ENCODE peak calls at places on chromosomes 1 and 21, in five cellular contexts. M is transverse colon, Z is SJSA1, E is hepatocyte, C is lower lobe of right lung. X is an unnamed sample. For H3K36me3 and H3K9me3, the result is how much of the 10 kb centered on the place peaks cover.

GRCh38 chr1:109877320-109877771 is 33.3 kb upstream of the CSF1 start:
- DNase-seq in C (peak), M (peak), E (peak), Z (peak), X (peak)

GRCh38 chr1:99297923-99298322 is 33.6 kb downstream of the PLPPR4 start:
- DNase-seq in C (no peak), Z (no peak), E (no peak), M (no peak), X (no peak)

GRCh38 chr1:1419363-1419811 is 1.7 kb downstream of the ANKRD65 start:
- DNase-seq in Z (no peak), M (no peak), E (no peak), C (no peak), X (no peak)

GRCh38 chr1:230002164-230002803 is 64.8 kb upstream of the GALNT2 start:
- DNase-seq in C (no peak), Z (no peak), M (peak), E (no peak), X (peak)

GRCh38 chr1:27554777-27555699 is 48.9 kb downstream of the AHDC1 start:
- DNase-seq in M (no peak), Z (no peak), C (no peak), E (no peak), X (no peak)

GRCh38 chr1:116111196-116112021 is at the start of gene MAB21L3:
- DNase-seq in E (peak), C (no peak), Z (no peak), M (peak), X (no peak)

GRCh38 chr1:117573386-117574040 is 32.3 kb upstream of the TENT5C start:
- DNase-seq in Z (peak), C (no peak), E (peak), M (peak), X (peak)

GRCh38 chr1:10122926-10123325 is 87.4 kb upstream of the KIF1B start:
- DNase-seq in E (no peak), C (no peak), M (peak), Z (peak), X (no peak)

GRCh38 chr1:160046494-160047115 is 14.8 kb upstream of the PIGM start:
- DNase-seq in Z (no peak), M (peak), E (peak), C (no peak), X (peak)

GRCh38 chr1:47576758-47577115 is 138.9 kb downstream of the FOXD2 start:
- DNase-seq in E (no peak), M (no peak), Z (no peak), C (no peak), X (no peak)

GRCh38 chr1:55070765-55071164 is 31.4 kb downstream of the PCSK9 start:
- DNase-seq in C (no peak), E (no peak), M (no peak), Z (no peak), X (peak)

GRCh38 chr1:55071477-55071876 is 32.1 kb downstream of the PCSK9 start:
- DNase-seq in M (no peak), Z (no peak), C (no peak), E (peak), X (peak)

GRCh38 chr1:55069280-55069679 is 29.9 kb downstream of the PCSK9 start:
- DNase-seq in C (no peak), Z (no peak), E (no peak), M (no peak), X (peak)

GRCh38 chr1:55067914-55068313 is 28.6 kb downstream of the PCSK9 start:
- DNase-seq in C (no peak), E (no peak), Z (no peak), M (no peak), X (no peak)

GRCh38 chr1:55070291-55070690 is 30.9 kb downstream of the PCSK9 start:
- DNase-seq in M (no peak), C (no peak), E (no peak), Z (no peak), X (no peak)
- H3K36me3 ChIP-seq in M (under half), C (half or more), E (under half), Z (half or more), X (half or more)

DNA sequence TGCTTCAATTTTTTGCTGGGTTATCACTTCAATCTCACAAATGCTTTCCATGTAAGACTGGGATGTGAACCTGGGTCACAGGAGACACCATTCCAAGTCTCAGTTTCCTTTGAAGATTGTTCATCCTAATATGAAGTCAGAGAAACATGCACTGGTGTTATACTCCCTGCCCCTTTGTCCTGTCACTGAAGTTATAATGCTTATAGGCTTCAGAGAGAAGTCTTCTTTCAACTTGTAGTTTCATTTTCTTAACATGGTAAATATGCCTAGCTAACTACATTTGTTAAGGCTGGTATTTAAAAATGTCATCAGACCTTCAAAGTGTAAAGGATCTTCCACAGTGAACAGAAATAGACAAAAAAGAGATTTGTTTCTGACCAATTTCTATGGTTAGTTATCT is 1195.9 kb downstream of the MRPL39 start:
- DNase-seq in Z (no peak), M (no peak), E (no peak), C (no peak), X (no peak)
- H3K9me3 ChIP-seq in Z (under half), M (under half), E (under half), C (under half), X (under half)

GRCh38 chr1:25891606-25892005 is 14.6 kb downstream of the STMN1 start:
- DNase-seq in C (no peak), Z (no peak), E (no peak), M (no peak), X (no peak)

GRCh38 chr1:25895365-25895990 is 10.7 kb downstream of the STMN1 start:
- DNase-seq in M (peak), Z (peak), E (peak), C (peak), X (peak)

GRCh38 chr1:25896266-25896665 is 10.0 kb downstream of the STMN1 start:
- DNase-seq in M (no peak), E (no peak), Z (no peak), C (no peak), X (no peak)

GRCh38 chr1:25890249-25891034 is 14.9 kb upstream of the PAQR7 start:
- DNase-seq in E (peak), M (peak), Z (no peak), C (no peak), X (peak)

DNA sequence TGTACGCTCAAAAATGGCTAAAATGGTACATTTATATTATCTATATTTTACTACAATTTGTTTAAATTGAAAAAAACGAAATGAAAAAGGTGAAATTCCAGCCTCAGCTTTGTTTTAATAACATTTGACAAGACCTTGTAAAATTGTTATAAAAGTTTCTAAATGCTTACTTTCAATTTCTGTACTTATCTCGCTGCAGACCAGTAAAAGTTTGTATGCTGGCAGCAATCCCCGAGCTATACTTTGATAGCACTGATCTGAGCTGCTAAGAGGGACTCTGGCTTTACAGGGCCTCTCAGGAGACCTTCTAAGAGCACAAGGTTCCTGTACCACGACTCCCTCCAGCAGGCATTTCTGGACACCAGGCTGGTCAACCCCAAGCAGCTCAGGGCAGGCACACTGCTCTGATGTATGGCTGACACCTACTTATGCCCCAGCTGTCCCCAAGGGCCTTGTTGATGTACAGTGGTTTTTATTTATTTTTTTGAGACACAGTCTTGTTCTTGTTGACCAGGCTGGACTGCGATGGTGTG is 13.1 kb downstream of the STMN1 start:
- DNase-seq in C (no peak), M (no peak), E (no peak), Z (no peak), X (no peak)
- H3K36me3 ChIP-seq in C (under half), M (under half), E (under half), Z (under half), X (under half)

DNA sequence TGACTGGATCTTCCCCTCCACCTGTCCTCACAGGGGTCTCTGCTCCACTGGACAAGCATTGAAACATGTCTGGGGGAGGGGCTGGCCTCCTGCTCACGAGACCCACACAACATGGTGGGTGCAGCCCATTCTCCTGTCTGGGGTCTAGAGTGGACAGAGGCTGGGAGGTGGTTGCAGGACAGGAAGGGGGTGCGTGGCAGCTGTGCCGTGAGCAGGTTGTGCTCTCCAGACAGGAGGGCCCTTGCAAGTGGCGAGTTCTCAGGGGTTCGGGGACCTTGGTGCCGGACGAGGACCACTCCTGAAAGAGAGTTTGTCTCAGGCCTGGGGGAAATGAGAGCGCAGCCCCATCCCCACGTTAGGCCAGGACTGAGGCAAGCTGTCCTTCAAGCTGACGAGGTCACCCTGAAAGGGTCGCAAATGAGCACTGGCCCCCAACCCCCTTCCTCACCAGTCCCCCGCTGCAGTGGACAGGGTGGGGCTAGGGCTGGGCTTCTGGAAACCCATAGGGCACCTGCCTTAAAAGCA is 21.2 kb upstream of the TTC34 start:
- DNase-seq in M (no peak), C (peak), E (no peak), Z (no peak), X (no peak)
- H3K9me3 ChIP-seq in M (under half), C (under half), E (under half), Z (under half), X (under half)

DNA sequence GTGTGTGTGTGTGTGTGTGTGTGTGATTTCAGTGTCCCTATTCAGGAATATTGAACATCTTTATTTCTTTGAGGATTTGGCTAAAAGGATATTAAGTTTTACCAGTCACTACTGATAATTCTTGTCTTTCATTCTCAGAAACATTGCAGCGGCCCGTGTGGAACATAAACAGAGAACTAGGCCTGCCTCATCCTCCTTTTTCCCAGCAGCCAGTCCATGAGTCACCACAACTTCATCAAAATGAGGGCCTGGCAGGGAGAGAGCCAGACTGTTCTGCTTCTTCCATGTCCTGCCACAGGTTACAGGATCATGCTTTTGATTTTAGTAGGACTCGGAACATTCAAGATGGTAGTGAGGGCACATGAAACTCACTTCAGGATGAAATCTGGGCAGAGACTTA is 50.7 kb downstream of the LRIG2 start:
- DNase-seq in Z (no peak), C (no peak), M (no peak), E (no peak), X (no peak)
- H3K36me3 ChIP-seq in Z (half or more), C (half or more), M (under half), E (under half), X (half or more)